ENCODE peak calls at places on chromosomes 11 and 22, in seven cellular contexts. P, G, F, B, T, S and W are unnamed samples.

GRCh38 chr11:75867778-75868374 is 52.9 kb downstream of the UVRAG start:
- DNase-seq in S (peak; percentile 27), B (no peak), T (peak; percentile 60), G (peak; percentile 31), F (peak; percentile 62), P (no peak), W (peak; percentile 30)

GRCh38 chr11:85540635-85541034 is 86.5 kb downstream of the DLG2 start:
- DNase-seq in T (no peak), G (no peak), P (peak; percentile 61), B (no peak), F (no peak), S (no peak), W (peak; percentile 67)

GRCh38 chr22:39205344-39206021 is 39.3 kb downstream of the PDGFB start:
- DNase-seq in T (peak; percentile 81), B (no peak), S (peak; percentile 53), F (peak; percentile 78), P (peak; percentile 33), G (no peak), W (peak; percentile 53)

GRCh38 chr11:71184421-71185210 is 67.8 kb downstream of the SHANK2 start:
- DNase-seq in G (no peak), T (no peak), P (peak; percentile 11), B (no peak), F (no peak), S (no peak), W (no peak)

GRCh38 chr11:48043111-48043997 is 63.0 kb downstream of the PTPRJ start:
- DNase-seq in G (no peak), P (no peak), F (no peak), S (no peak), T (no peak), B (no peak), W (no peak)

GRCh38 chr22:44107341-44107740 is 73.4 kb upstream of the PARVG start:
- DNase-seq in P (peak; percentile 75), T (no peak), G (no peak), S (no peak), B (no peak), F (no peak), W (peak; percentile 92)

GRCh38 chr11:221539-221938 is 14.0 kb downstream of the RIC8A start:
- DNase-seq in B (no peak), S (no peak), P (no peak), T (no peak), F (no peak), G (no peak), W (no peak)

GRCh38 chr11:106854429-106854828 is 163.8 kb downstream of the GUCY1A2 start:
- DNase-seq in B (no peak), F (no peak), S (no peak), P (no peak), G (no peak), T (no peak), W (no peak)

GRCh38 chr11:118749429-118749828 is 41.5 kb downstream of the DDX6 start:
- DNase-seq in S (no peak), G (no peak), T (no peak), F (no peak), P (no peak), B (no peak), W (no peak)

GRCh38 chr22:44676441-44677298 is 25.3 kb upstream of the PRR5 start:
- DNase-seq in G (no peak), S (no peak), P (no peak), B (no peak), T (peak; percentile 51), F (peak; percentile 13), W (no peak)

GRCh38 chr11:93844568-93844967 is 5.8 kb downstream of the VSTM5 start:
- DNase-seq in T (no peak), F (no peak), B (no peak), G (no peak), P (peak; percentile 49), S (peak; percentile 18), W (peak; percentile 72)

GRCh38 chr11:74257934-74258553 is 53.4 kb downstream of the P4HA3 start:
- DNase-seq in F (peak; percentile 82), B (no peak), G (no peak), T (no peak), P (no peak), S (no peak), W (no peak)

GRCh38 chr22:33038131-33038772 is 19.9 kb downstream of the SYN3 start:
- DNase-seq in F (no peak), B (no peak), P (no peak), S (no peak), T (no peak), G (peak; percentile 27), W (peak; percentile 35)

GRCh38 chr11:115501895-115502589 is 2.2 kb downstream of the CADM1 start:
- DNase-seq in B (no peak), T (peak; percentile 49), P (no peak), S (no peak), G (peak; percentile 23), F (peak; percentile 21), W (peak; percentile 38)

GRCh38 chr11:111400595-111400994 is 21.5 kb upstream of the POU2AF1 start:
- DNase-seq in F (no peak), S (no peak), G (no peak), B (no peak), P (no peak), T (no peak), W (no peak)

GRCh38 chr22:44159230-44159629 is 21.5 kb upstream of the PARVG start:
- DNase-seq in P (no peak), T (no peak), B (no peak), F (no peak), G (no peak), S (no peak), W (no peak)

GRCh38 chr22:18104566-18104965 is 6.0 kb upstream of the TUBA8 start:
- DNase-seq in G (no peak), B (no peak), P (no peak), F (peak; percentile 26), S (no peak), T (peak; percentile 45), W (no peak)

GRCh38 chr11:39174965-39175364 is 2284.5 kb downstream of the LRRC4C start:
- DNase-seq in T (peak; percentile 14), P (no peak), S (no peak), G (no peak), F (no peak), B (no peak), W (no peak)

GRCh38 chr11:92376146-92376599 is 151.6 kb downstream of the FAT3 start:
- DNase-seq in G (no peak), T (peak; percentile 50), B (no peak), F (peak; percentile 83), S (no peak), P (no peak), W (peak; percentile 48)

GRCh38 chr11:5605849-5606248 is 9.4 kb downstream of the TRIM6 start:
- DNase-seq in G (no peak), F (peak; percentile 92), B (no peak), P (no peak), S (no peak), T (peak; percentile 74), W (no peak)

GRCh38 chr11:2155511-2155910 is 5.5 kb downstream of the INS start:
- DNase-seq in G (no peak), B (no peak), T (no peak), P (no peak), S (no peak), F (no peak), W (no peak)
- H3K23ac ChIP-seq in G (no peak overlapping the region), B (no peak overlapping the region), T (no peak overlapping the region), P (no peak overlapping the region), S (no peak overlapping the region), F (no peak overlapping the region), W (no peak overlapping the region)

GRCh38 chr11:12253843-12254281 is 123.5 kb upstream of the PARVA start:
- DNase-seq in B (no peak), G (no peak), P (no peak), S (no peak), T (no peak), F (no peak), W (no peak)
- H2BK120ac ChIP-seq in B (no peak overlapping the region), G (no peak overlapping the region), P (no peak overlapping the region), S (no peak overlapping the region), T (no peak overlapping the region), F (no peak overlapping the region), W (no peak overlapping the region)

DNA sequence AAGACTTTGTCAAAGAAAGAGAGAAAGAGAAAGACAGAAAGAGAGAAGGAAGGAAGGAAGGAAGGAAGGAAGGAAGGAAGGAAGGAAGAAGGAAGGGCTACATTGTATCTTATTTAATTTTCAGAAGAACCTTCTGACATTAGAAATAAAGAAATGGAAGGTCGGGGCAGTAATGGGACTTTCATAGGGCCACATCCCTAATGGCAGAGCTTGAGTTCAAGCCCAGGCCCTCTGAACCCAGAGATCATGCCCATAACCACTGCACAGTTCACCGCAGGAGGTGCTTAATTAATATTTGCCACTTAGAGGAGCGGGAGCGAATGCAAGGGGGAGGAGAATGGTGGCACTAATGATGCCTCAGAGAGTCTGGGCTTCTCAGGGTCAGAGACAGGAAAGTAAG is 233.3 kb downstream of the MN1 start:
- DNase-seq in G (no peak), F (no peak), T (no peak), S (no peak), B (no peak), P (no peak), W (no peak)
- H3K23ac ChIP-seq in G (no peak overlapping the region), F (no peak overlapping the region), T (no peak overlapping the region), S (no peak overlapping the region), B (no peak overlapping the region), P (no peak overlapping the region), W (no peak overlapping the region)

DNA sequence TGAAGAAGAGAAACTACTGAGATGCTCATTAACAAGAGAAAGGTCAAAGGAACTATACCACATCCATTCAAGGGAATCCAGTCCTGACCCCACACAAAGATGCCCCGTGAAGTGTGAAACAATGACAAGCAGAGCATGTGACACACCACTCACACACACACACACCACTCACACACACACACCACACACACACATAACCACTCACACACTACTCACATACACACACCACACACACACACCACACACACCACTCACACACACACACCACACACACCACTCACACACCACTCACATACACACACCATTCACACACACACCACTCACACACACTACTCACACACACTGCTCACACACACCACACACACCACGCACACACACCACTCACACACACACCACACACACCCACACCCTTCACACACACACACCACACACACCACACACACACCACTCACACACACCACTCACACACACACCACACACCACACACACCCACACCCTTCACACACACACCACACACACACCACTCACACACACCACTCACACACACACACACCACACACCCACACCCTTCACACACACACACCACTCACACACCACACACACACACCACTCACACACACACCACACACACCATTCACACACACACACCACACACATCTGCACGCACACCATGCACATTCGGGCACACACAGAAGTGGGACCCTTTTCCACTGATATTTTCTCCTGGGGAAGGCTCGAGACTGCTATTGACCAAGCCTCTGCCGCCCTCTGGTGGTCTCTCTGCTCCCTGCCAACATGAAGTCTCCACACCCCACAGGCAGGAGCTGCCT is 32.0 kb upstream of the COMT start:
- DNase-seq in P (peak; percentile 82), T (peak; percentile 76), S (peak; percentile 62), F (peak; percentile 73), G (peak; percentile 82), B (peak; percentile 90), W (peak; percentile 79)
- H2BK120ac ChIP-seq in P (no peak overlapping the region), T (no peak overlapping the region), S (no peak overlapping the region), F (peak overlapping the region; percentile 87), G (no peak overlapping the region), B (no peak overlapping the region), W (no peak overlapping the region)

GRCh38 chr22:37880668-37881440 is 25.2 kb upstream of the MICALL1 start:
- DNase-seq in F (peak; percentile 84), T (peak; percentile 55), B (no peak), G (no peak), P (no peak), S (no peak), W (no peak)
- H3K23ac ChIP-seq in F (no peak overlapping the region), T (no peak overlapping the region), B (no peak overlapping the region), G (no peak overlapping the region), P (no peak overlapping the region), S (no peak overlapping the region), W (no peak overlapping the region)